ENCODE peak calls at places on chromosomes 2 and 18, in five cellular contexts. R is NT2/D1, A is HepG2, C is H1, K is GM12878. E is an unnamed sample.

GRCh38 chr2:202022755-202023154 is 10.9 kb upstream of the FZD7 start:
- DNase-seq in R (no peak), A (no peak), C (no peak), K (no peak), E (no peak)

GRCh38 chr2:80259292-80259691 is 45.3 kb downstream of the LRRTM1 start:
- DNase-seq in R (no peak), A (no peak), C (no peak), K (no peak), E (no peak)

GRCh38 chr2:188519133-188519532 is 227.5 kb downstream of the GULP1 start:
- DNase-seq in R (no peak), A (no peak), C (no peak), K (no peak), E (no peak)

GRCh38 chr2:62536873-62537547 is 31.0 kb upstream of the TMEM17 start:
- DNase-seq in R (no peak), A (peak), C (no peak), K (no peak), E (no peak)

GRCh38 chr18:39274535-39274934 is 1708.9 kb upstream of the CELF4 start:
- DNase-seq in R (no peak), A (no peak), C (no peak), K (no peak), E (no peak)

GRCh38 chr2:70886541-70886987 is 49.1 kb upstream of the ATP6V1B1 start:
- DNase-seq in R (no peak), A (no peak), C (peak), K (no peak), E (no peak)

GRCh38 chr2:205612661-205613060 is 69.6 kb upstream of the NRP2 start:
- DNase-seq in R (no peak), A (no peak), C (no peak), K (no peak), E (no peak)

GRCh38 chr2:75523313-75524275 is 37.1 kb downstream of the EVA1A start:
- DNase-seq in R (no peak), A (peak), C (no peak), K (peak), E (no peak)

GRCh38 chr2:211144078-211144477 is 587.7 kb downstream of the CPS1 start:
- DNase-seq in R (no peak), A (no peak), C (no peak), K (no peak), E (no peak)

GRCh38 chr2:238064376-238064775 is 3.6 kb downstream of the SCLY start:
- DNase-seq in R (no peak), A (no peak), C (no peak), K (no peak), E (no peak)

GRCh38 chr18:38534073-38534472 is 968.5 kb upstream of the CELF4 start:
- DNase-seq in R (no peak), A (no peak), C (no peak), K (no peak), E (no peak)

GRCh38 chr2:69579561-69579960 is 64.0 kb downstream of the AAK1 start:
- DNase-seq in R (no peak), A (no peak), C (no peak), K (no peak), E (no peak)
- TF ChIP-seq SUZ12 in R (no peak), A (no peak), C (no peak), K (no peak), E (no peak)

GRCh38 chr2:219309278-219309677 is at the start of gene PTPRN:
- DNase-seq in R (peak), A (no peak), C (peak), K (no peak), E (no peak)
- TF ChIP-seq SUZ12 in R (no peak), A (no peak), C (no peak), K (no peak), E (no peak)

GRCh38 chr2:72263781-72264060 is 116.1 kb upstream of the CYP26B1 start:
- DNase-seq in R (no peak), A (no peak), C (no peak), K (no peak), E (no peak)

GRCh38 chr2:72263043-72263780 is 115.5 kb upstream of the CYP26B1 start:
- DNase-seq in R (no peak), A (no peak), C (no peak), K (no peak), E (no peak)
- TF ChIP-seq SUZ12 in R (no peak), A (no peak), C (no peak), K (no peak), E (no peak)

GRCh38 chr18:3041857-3042256 is 28.9 kb upstream of the LPIN2 start:
- DNase-seq in R (no peak), A (no peak), C (no peak), K (no peak), E (no peak)
- TF ChIP-seq SUZ12 in R (no peak), A (no peak), C (no peak), K (no peak), E (no peak)

GRCh38 chr18:24060644-24061043 is 46.1 kb downstream of the TTC39C start:
- DNase-seq in R (no peak), A (peak), C (no peak), K (no peak), E (no peak)

GRCh38 chr18:24065942-24066341 is 51.4 kb downstream of the TTC39C start:
- DNase-seq in R (no peak), A (no peak), C (no peak), K (no peak), E (no peak)

GRCh38 chr18:24057804-24058203 is 43.2 kb downstream of the TTC39C start:
- DNase-seq in R (no peak), A (no peak), C (no peak), K (no peak), E (no peak)

GRCh38 chr18:24064701-24065100 is 50.1 kb downstream of the TTC39C start:
- DNase-seq in R (no peak), A (no peak), C (no peak), K (no peak), E (no peak)

GRCh38 chr18:24063121-24063731 is 48.7 kb downstream of the TTC39C start:
- DNase-seq in R (no peak), A (peak), C (no peak), K (no peak), E (no peak)
- TF ChIP-seq SUZ12 in R (no peak), A (no peak), C (no peak), K (no peak), E (no peak)

GRCh38 chr2:236998250-236998649 is 87.4 kb upstream of the COPS8 start:
- DNase-seq in R (no peak), A (no peak), C (no peak), K (no peak), E (no peak)

GRCh38 chr2:236997086-236997485 is 88.6 kb upstream of the COPS8 start:
- DNase-seq in R (no peak), A (no peak), C (no peak), K (no peak), E (no peak)

GRCh38 chr2:236991874-236992273 is 93.8 kb upstream of the COPS8 start:
- DNase-seq in R (no peak), A (no peak), C (no peak), K (no peak), E (no peak)

GRCh38 chr2:236994361-236994760 is 91.3 kb upstream of the COPS8 start:
- DNase-seq in R (no peak), A (no peak), C (no peak), K (no peak), E (no peak)

GRCh38 chr2:236993799-236994198 is 91.9 kb upstream of the COPS8 start:
- DNase-seq in R (no peak), A (no peak), C (no peak), K (no peak), E (no peak)
- TF ChIP-seq SUZ12 in R (no peak), A (no peak), C (no peak), K (no peak), E (no peak)

GRCh38 chr2:149826471-149827125 is 239.0 kb upstream of the MMADHC start:
- DNase-seq in R (no peak), A (no peak), C (no peak), K (no peak), E (no peak)
- TF ChIP-seq SUZ12 in R (no peak), A (no peak), C (no peak), K (no peak), E (no peak)

DNA sequence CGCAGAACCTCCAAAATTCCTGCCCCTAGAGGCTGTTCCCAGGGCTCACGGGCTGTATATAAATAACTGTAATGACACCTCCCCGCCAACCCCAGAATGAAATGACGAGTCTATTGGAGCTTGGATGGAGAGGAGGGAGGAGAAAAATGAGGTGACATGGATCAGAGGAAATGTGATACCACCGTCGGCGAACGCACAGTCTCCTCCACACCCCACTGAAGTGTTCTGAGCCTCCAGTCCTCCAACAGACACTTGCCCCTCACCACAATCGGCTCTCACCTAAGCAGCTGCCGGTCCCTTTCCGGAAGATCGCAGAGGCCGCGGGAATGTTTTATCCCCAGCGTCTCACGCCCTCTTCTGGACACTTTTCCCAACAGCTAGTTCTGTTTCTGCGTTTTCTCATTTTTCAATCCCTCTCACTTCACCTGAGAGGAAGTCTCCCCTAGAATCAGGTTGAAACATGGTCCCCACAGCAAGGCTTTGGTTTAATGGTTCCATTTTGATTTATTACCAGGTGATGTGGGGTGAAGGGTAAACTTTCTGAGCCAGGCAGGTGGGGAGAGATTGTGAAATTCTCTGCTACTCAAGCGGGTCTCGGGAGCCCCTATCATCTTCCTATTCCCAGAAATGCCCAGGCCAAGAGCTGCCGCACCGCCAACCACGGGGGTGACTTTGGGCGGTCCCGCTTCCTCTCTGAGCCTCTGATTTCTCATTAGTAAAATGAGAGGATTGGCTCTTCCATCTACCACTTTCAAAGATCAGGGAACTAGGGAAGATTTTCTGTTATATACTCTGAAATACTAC is 9.1 kb upstream of the MYO5B start:
- DNase-seq in R (peak), A (peak), C (peak), K (no peak), E (peak)
- TF ChIP-seq SUZ12 in R (no peak), A (no peak), C (no peak), K (no peak), E (no peak)